ENCODE peak calls at places on chromosome 21, in five cellular contexts. One of them, this sample, is unnamed. For H3K36me3, the result is how much of the 10 kb centered on the place peaks cover.

GRCh38 chr21:25638634-25639166 is 358 bp upstream of the JAM2 start:
- DNase-seq in GM06990: peak
- DNase-seq in right lobe of liver: no peak
- DNase-seq in mesendoderm: no peak
- DNase-seq in thoracic aorta: no peak
- DNase-seq in this sample: no peak

GRCh38 chr21:27646691-27647090 is 679.8 kb upstream of the ADAMTS5 start:
- DNase-seq in GM06990: no peak
- DNase-seq in right lobe of liver: no peak
- DNase-seq in mesendoderm: no peak
- DNase-seq in thoracic aorta: no peak
- DNase-seq in this sample: no peak

GRCh38 chr21:29228306-29228705 is 70.4 kb upstream of the BACH1 start:
- DNase-seq in GM06990: no peak
- DNase-seq in right lobe of liver: no peak
- DNase-seq in mesendoderm: no peak
- DNase-seq in thoracic aorta: no peak
- DNase-seq in this sample: no peak

GRCh38 chr21:24870633-24871032 is 736.6 kb downstream of the MRPL39 start:
- DNase-seq in GM06990: no peak
- DNase-seq in right lobe of liver: no peak
- DNase-seq in mesendoderm: no peak
- DNase-seq in thoracic aorta: no peak
- DNase-seq in this sample: no peak

GRCh38 chr21:39971961-39972360 is 104.7 kb downstream of the PCP4 start:
- DNase-seq in GM06990: no peak
- DNase-seq in right lobe of liver: no peak
- DNase-seq in mesendoderm: no peak
- DNase-seq in thoracic aorta: no peak
- DNase-seq in this sample: no peak

GRCh38 chr21:43282358-43283120 is 113.7 kb downstream of the CRYAA start:
- DNase-seq in GM06990: no peak
- DNase-seq in right lobe of liver: no peak
- DNase-seq in mesendoderm: no peak
- DNase-seq in thoracic aorta: no peak
- DNase-seq in this sample: no peak

GRCh38 chr21:33936221-33937038 is 20.8 kb upstream of the ATP5PO start:
- DNase-seq in GM06990: no peak
- DNase-seq in right lobe of liver: no peak
- DNase-seq in mesendoderm: peak
- DNase-seq in thoracic aorta: no peak
- DNase-seq in this sample: no peak

GRCh38 chr21:39700318-39700717 is 44.7 kb upstream of the IGSF5 start:
- DNase-seq in GM06990: no peak
- DNase-seq in right lobe of liver: no peak
- DNase-seq in mesendoderm: no peak
- DNase-seq in thoracic aorta: no peak
- DNase-seq in this sample: no peak

GRCh38 chr21:34967509-34968289 is 81.4 kb downstream of the RUNX1 start:
- DNase-seq in GM06990: no peak
- DNase-seq in right lobe of liver: no peak
- DNase-seq in mesendoderm: peak
- DNase-seq in thoracic aorta: no peak
- DNase-seq in this sample: no peak

GRCh38 chr21:34962136-34962535 is 87.0 kb downstream of the RUNX1 start:
- DNase-seq in GM06990: no peak
- DNase-seq in right lobe of liver: no peak
- DNase-seq in mesendoderm: no peak
- DNase-seq in thoracic aorta: no peak
- DNase-seq in this sample: no peak

GRCh38 chr21:34968414-34969333 is 80.4 kb downstream of the RUNX1 start:
- DNase-seq in GM06990: no peak
- DNase-seq in right lobe of liver: no peak
- DNase-seq in mesendoderm: no peak
- DNase-seq in thoracic aorta: no peak
- DNase-seq in this sample: no peak

GRCh38 chr21:34962586-34963222 is 86.4 kb downstream of the RUNX1 start:
- DNase-seq in GM06990: no peak
- DNase-seq in right lobe of liver: no peak
- DNase-seq in mesendoderm: no peak
- DNase-seq in thoracic aorta: no peak
- DNase-seq in this sample: no peak

DNA sequence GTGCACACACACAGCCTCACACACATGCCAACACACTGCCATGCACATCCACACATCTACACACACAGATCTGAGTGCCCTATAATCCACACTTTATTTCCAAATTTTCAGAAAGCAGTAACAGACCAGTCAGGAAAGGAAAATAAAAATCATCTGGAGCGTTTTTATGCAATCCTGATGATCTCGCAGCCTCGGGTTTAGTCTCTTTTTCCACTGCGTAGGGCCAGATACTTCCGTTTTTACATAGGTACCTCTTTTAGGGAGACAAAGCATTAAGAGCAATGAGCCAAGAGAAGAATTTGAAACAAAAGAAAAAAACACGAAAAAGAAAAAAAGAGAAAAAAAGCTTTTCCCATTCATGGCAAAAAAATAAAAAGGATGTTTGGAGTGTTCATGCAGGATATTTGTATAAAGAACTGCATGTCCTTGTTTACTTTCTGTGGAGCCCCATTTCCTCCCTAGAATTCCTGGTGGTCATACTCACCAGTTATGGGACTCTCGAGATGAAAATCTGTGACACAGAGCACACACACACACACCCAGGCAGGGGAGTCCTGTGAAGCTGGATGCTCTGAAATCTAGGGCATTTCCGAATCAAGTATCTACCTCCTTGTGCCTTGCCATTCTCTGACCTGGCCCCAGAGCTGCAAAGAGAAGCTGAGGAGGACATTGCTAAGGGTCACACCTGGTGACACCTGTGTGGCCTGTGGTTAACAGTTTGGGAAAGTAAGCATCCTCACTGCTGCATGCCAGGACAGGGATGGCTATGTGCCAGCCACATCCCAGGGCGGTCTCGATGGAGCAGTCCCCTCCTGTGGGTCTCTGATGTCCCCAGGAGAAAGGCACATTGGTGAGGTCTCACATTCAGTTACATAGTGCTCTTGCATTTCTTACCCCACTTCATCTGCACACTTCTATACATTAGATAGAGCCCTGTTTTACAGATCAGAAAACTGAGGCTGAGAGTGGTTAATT is 83.6 kb downstream of the RUNX1 start:
- DNase-seq in GM06990: no peak
- DNase-seq in right lobe of liver: no peak
- DNase-seq in mesendoderm: no peak
- DNase-seq in thoracic aorta: no peak
- DNase-seq in this sample: no peak
- H3K4me3 ChIP-seq in GM06990: no peak
- H3K4me3 ChIP-seq in right lobe of liver: no peak
- H3K4me3 ChIP-seq in mesendoderm: no peak
- H3K4me3 ChIP-seq in thoracic aorta: no peak
- H3K4me3 ChIP-seq in this sample: no peak

GRCh38 chr21:31872072-31872451 is 758 bp upstream of the HUNK start:
- DNase-seq in GM06990: no peak
- DNase-seq in right lobe of liver: no peak
- DNase-seq in mesendoderm: no peak
- DNase-seq in thoracic aorta: no peak
- DNase-seq in this sample: no peak

GRCh38 chr21:31874817-31875216 is 2.0 kb downstream of the HUNK start:
- DNase-seq in GM06990: no peak
- DNase-seq in right lobe of liver: no peak
- DNase-seq in mesendoderm: peak
- DNase-seq in thoracic aorta: no peak
- DNase-seq in this sample: no peak

GRCh38 chr21:31873275-31873695 is 465 bp downstream of the HUNK start:
- DNase-seq in GM06990: no peak
- DNase-seq in right lobe of liver: no peak
- DNase-seq in mesendoderm: peak
- DNase-seq in thoracic aorta: no peak
- DNase-seq in this sample: no peak

GRCh38 chr21:31873696-31874599 is 1.1 kb downstream of the HUNK start:
- DNase-seq in GM06990: peak
- DNase-seq in right lobe of liver: peak
- DNase-seq in mesendoderm: peak
- DNase-seq in thoracic aorta: no peak
- DNase-seq in this sample: no peak

DNA sequence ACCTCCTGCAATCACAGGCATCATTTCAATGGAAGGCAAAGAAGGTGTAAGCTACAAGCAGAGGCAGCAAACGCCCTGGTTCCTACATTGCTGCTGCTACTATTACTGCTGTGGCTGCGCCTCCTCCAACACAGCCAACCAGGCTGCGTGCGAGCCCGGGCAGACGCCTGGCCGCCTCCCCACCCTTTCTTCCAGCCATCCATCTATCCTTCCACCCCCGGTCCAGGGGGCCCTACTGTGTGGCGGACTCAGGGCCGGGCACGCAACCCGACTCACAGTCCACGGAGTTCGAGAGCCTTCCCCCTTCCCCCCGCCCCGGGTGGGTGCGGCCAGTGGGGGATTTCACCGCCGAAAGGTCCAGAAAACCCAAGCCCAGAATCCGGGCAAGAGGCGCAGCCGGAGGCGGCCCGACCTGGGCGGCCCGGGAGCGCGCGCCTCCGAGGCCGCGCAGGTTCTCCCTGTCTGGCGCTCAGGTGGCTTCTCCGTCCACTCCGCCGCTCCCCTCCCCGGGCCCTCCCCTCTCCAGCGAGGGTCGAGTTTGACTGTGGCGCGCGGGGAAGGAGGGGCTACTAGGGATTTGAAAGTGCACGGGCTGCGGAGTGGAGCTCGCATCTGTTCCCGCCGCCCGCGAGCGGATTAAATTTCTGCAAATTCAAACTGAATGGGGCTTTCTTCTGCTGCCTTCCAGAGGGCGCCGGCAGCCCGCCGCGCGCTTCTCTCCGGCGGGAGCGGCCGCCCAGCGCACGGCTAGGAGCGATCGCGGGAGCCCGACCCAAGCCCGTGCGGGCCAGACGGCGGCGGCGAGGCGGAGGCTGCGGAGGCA is at the start of gene HUNK:
- DNase-seq in GM06990: peak
- DNase-seq in right lobe of liver: peak
- DNase-seq in mesendoderm: peak
- DNase-seq in thoracic aorta: no peak
- DNase-seq in this sample: no peak
- H3K36me3 ChIP-seq in GM06990: under half
- H3K36me3 ChIP-seq in right lobe of liver: under half
- H3K36me3 ChIP-seq in mesendoderm: under half
- H3K36me3 ChIP-seq in thoracic aorta: under half
- H3K36me3 ChIP-seq in this sample: under half

GRCh38 chr21:14869984-14870840 is 194.6 kb downstream of the NRIP1 start:
- DNase-seq in GM06990: no peak
- DNase-seq in right lobe of liver: no peak
- DNase-seq in mesendoderm: no peak
- DNase-seq in thoracic aorta: no peak
- DNase-seq in this sample: no peak
- H3K4me3 ChIP-seq in GM06990: no peak
- H3K4me3 ChIP-seq in right lobe of liver: no peak
- H3K4me3 ChIP-seq in mesendoderm: no peak
- H3K4me3 ChIP-seq in thoracic aorta: no peak
- H3K4me3 ChIP-seq in this sample: no peak

DNA sequence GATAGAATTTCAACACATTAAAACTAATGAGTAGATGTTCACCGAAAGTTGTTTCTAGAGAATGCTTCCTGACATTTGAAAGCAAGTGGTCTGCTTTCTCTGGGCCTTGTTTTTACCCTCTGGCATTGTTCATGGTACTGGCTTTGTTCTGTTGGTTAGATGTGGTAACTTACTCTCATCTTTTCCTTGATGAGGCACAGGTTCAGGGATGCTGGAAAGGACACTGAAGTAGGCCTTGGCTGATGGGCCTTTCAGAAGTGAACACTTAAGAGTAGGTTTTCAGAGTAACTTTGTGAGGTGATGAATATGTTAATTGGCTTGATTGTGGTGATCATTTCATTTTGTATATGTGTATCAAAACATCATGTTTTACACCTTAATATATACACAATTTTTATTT is 55.8 kb downstream of the DYRK1A start:
- DNase-seq in GM06990: no peak
- DNase-seq in right lobe of liver: no peak
- DNase-seq in mesendoderm: no peak
- DNase-seq in thoracic aorta: no peak
- DNase-seq in this sample: no peak
- H3K36me3 ChIP-seq in GM06990: under half
- H3K36me3 ChIP-seq in right lobe of liver: under half
- H3K36me3 ChIP-seq in mesendoderm: under half
- H3K36me3 ChIP-seq in thoracic aorta: under half
- H3K36me3 ChIP-seq in this sample: under half

GRCh38 chr21:44924611-44925010 is 3.9 kb upstream of the ITGB2 start:
- DNase-seq in GM06990: no peak
- DNase-seq in right lobe of liver: no peak
- DNase-seq in mesendoderm: no peak
- DNase-seq in thoracic aorta: no peak
- DNase-seq in this sample: no peak
- H3K4me3 ChIP-seq in GM06990: no peak
- H3K4me3 ChIP-seq in right lobe of liver: no peak
- H3K4me3 ChIP-seq in mesendoderm: no peak
- H3K4me3 ChIP-seq in thoracic aorta: no peak
- H3K4me3 ChIP-seq in this sample: no peak

DNA sequence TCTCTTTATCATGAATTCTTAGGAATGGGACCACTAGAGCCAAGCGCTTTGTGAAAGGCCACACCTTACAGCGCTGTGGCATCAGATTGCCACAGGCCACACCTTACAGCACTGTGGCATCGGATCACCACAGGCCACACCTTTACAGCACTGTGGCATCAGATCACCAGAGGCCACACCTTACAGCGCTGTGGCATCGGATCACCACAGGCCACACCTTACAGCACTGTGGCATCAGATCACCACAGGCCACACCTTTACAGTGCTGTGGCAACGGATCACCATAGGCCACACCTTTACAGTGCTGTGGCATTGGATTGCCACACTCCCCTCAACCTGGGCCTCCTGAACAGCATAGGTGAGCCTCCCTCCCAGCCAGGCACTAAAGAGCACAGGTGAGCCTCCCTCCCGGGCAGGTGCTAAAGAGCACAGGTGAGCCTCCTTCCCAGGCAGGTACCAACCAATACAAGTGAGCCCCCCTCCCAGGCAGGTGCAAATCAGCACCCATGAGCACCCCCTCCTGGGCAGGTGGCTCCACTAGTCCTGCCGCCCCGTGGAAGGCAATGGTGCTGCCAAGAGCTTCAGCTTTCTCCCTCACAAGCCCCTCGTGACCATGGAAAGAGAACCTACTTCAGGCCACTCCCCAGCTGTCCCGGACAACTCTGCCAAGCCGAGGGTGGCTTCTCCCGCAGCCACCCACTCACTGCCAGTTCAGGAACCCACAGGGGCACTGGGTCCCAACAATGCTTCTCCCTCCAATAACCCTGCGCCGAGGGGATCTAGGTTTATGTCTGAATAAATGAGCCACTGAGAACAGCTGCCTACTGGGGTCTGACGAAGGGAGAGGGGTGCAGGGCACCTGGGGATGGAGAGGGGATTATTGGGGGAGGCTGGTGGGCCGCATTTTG is 46.7 kb downstream of the PRDM15 start:
- DNase-seq in GM06990: no peak
- DNase-seq in right lobe of liver: no peak
- DNase-seq in mesendoderm: no peak
- DNase-seq in thoracic aorta: no peak
- DNase-seq in this sample: no peak
- H3K36me3 ChIP-seq in GM06990: under half
- H3K36me3 ChIP-seq in right lobe of liver: under half
- H3K36me3 ChIP-seq in mesendoderm: under half
- H3K36me3 ChIP-seq in thoracic aorta: under half
- H3K36me3 ChIP-seq in this sample: under half

This sample was measured in tibial artery.